ENCODE peak calls at places on chromosomes 12 and 14, in ten cellular contexts. One of them, this sample, is unnamed.

GRCh38 chr12:19710811-19711793 is 271.8 kb downstream of the AEBP2 start:
- DNase-seq in keratinocyte: no peak
- DNase-seq in upper lobe of left lung: no peak
- DNase-seq in neural progenitor cell: no peak
- DNase-seq in PC-3: no peak
- DNase-seq in CD8-positive, alpha-beta T cell: no peak
- DNase-seq in epithelial cell of esophagus: no peak
- DNase-seq in colonic mucosa: no peak
- DNase-seq in lower lobe of right lung: no peak
- DNase-seq in AG04450: no peak
- DNase-seq in this sample: peak

GRCh38 chr12:115823635-115824034 is 453.9 kb downstream of the MED13L start:
- DNase-seq in keratinocyte: no peak
- DNase-seq in upper lobe of left lung: no peak
- DNase-seq in neural progenitor cell: no peak
- DNase-seq in PC-3: no peak
- DNase-seq in CD8-positive, alpha-beta T cell: no peak
- DNase-seq in epithelial cell of esophagus: no peak
- DNase-seq in colonic mucosa: no peak
- DNase-seq in lower lobe of right lung: no peak
- DNase-seq in AG04450: no peak
- DNase-seq in this sample: no peak

GRCh38 chr12:12528361-12529092 is 34.1 kb downstream of the DUSP16 start:
- DNase-seq in keratinocyte: no peak
- DNase-seq in upper lobe of left lung: no peak
- DNase-seq in neural progenitor cell: no peak
- DNase-seq in PC-3: no peak
- DNase-seq in CD8-positive, alpha-beta T cell: no peak
- DNase-seq in epithelial cell of esophagus: no peak
- DNase-seq in colonic mucosa: no peak
- DNase-seq in lower lobe of right lung: no peak
- DNase-seq in AG04450: no peak
- DNase-seq in this sample: no peak

GRCh38 chr12:70598467-70599194 is 38.6 kb downstream of the PTPRB start:
- DNase-seq in keratinocyte: no peak
- DNase-seq in upper lobe of left lung: no peak
- DNase-seq in neural progenitor cell: peak
- DNase-seq in PC-3: no peak
- DNase-seq in CD8-positive, alpha-beta T cell: no peak
- DNase-seq in epithelial cell of esophagus: no peak
- DNase-seq in colonic mucosa: peak
- DNase-seq in lower lobe of right lung: no peak
- DNase-seq in AG04450: no peak
- DNase-seq in this sample: no peak

GRCh38 chr12:89348894-89349669 is 3.2 kb downstream of the DUSP6 start:
- DNase-seq in keratinocyte: no peak
- DNase-seq in upper lobe of left lung: no peak
- DNase-seq in neural progenitor cell: peak
- DNase-seq in PC-3: no peak
- DNase-seq in CD8-positive, alpha-beta T cell: no peak
- DNase-seq in epithelial cell of esophagus: peak
- DNase-seq in colonic mucosa: no peak
- DNase-seq in lower lobe of right lung: no peak
- DNase-seq in AG04450: no peak
- DNase-seq in this sample: no peak

GRCh38 chr14:103709814-103710213 is 5.4 kb downstream of the XRCC3 start:
- DNase-seq in keratinocyte: no peak
- DNase-seq in upper lobe of left lung: no peak
- DNase-seq in neural progenitor cell: no peak
- DNase-seq in PC-3: no peak
- DNase-seq in CD8-positive, alpha-beta T cell: no peak
- DNase-seq in epithelial cell of esophagus: no peak
- DNase-seq in colonic mucosa: no peak
- DNase-seq in lower lobe of right lung: no peak
- DNase-seq in AG04450: no peak
- DNase-seq in this sample: no peak

GRCh38 chr12:117100851-117101673 is 1.8 kb upstream of the TESC start:
- DNase-seq in keratinocyte: no peak
- DNase-seq in upper lobe of left lung: no peak
- DNase-seq in neural progenitor cell: peak
- DNase-seq in PC-3: no peak
- DNase-seq in CD8-positive, alpha-beta T cell: no peak
- DNase-seq in epithelial cell of esophagus: no peak
- DNase-seq in colonic mucosa: no peak
- DNase-seq in lower lobe of right lung: no peak
- DNase-seq in AG04450: no peak
- DNase-seq in this sample: no peak

GRCh38 chr12:130161261-130162231 is 718 bp upstream of the FZD10 start:
- DNase-seq in keratinocyte: no peak
- DNase-seq in upper lobe of left lung: no peak
- DNase-seq in neural progenitor cell: peak
- DNase-seq in PC-3: no peak
- DNase-seq in CD8-positive, alpha-beta T cell: no peak
- DNase-seq in epithelial cell of esophagus: no peak
- DNase-seq in colonic mucosa: peak
- DNase-seq in lower lobe of right lung: no peak
- DNase-seq in AG04450: no peak
- DNase-seq in this sample: no peak

GRCh38 chr14:68926236-68926635 is 52.9 kb downstream of the ACTN1 start:
- DNase-seq in keratinocyte: no peak
- DNase-seq in upper lobe of left lung: no peak
- DNase-seq in neural progenitor cell: no peak
- DNase-seq in PC-3: peak
- DNase-seq in CD8-positive, alpha-beta T cell: no peak
- DNase-seq in epithelial cell of esophagus: peak
- DNase-seq in colonic mucosa: no peak
- DNase-seq in lower lobe of right lung: no peak
- DNase-seq in AG04450: no peak
- DNase-seq in this sample: no peak
- TF ChIP-seq CTCF in keratinocyte: peak
- TF ChIP-seq CTCF in upper lobe of left lung: no peak
- TF ChIP-seq CTCF in neural progenitor cell: peak
- TF ChIP-seq CTCF in PC-3: peak
- TF ChIP-seq CTCF in CD8-positive, alpha-beta T cell: peak
- TF ChIP-seq CTCF in epithelial cell of esophagus: peak
- TF ChIP-seq CTCF in colonic mucosa: no peak
- TF ChIP-seq CTCF in lower lobe of right lung: no peak
- TF ChIP-seq CTCF in AG04450: peak
- TF ChIP-seq CTCF in this sample: peak

DNA sequence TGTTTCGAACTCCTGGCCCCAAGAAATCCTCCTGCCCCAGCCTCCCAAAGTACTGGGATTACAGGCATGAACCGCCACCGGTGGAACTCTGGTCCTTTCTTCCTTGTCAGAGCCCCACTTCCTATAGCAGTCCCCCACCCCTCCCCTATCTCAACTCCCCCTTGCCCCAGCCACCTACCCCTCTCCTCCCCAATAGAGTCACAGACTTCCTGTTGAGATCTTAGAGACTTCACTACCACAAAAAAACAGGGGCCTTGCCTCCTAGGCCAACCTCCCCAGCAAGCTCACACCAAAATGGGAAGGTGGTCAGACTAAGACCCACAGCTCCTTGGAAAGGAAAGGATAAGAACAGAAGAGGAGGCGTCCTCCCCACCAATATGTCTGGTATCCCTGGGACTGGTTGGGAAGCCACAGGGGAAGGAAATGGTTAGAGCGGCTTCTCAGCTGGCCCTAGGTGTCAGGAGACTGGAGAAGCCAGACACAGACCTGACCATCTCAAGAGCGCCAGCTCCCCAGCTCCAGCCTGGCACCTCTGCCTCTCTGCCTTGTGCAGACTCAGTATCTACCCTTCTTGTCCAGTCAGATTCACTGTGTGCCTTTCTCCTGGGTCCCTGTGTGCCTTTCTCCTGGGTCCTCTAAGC is 8.5 kb downstream of the ITGB7 start:
- DNase-seq in keratinocyte: no peak
- DNase-seq in upper lobe of left lung: no peak
- DNase-seq in neural progenitor cell: no peak
- DNase-seq in PC-3: no peak
- DNase-seq in CD8-positive, alpha-beta T cell: no peak
- DNase-seq in epithelial cell of esophagus: no peak
- DNase-seq in colonic mucosa: no peak
- DNase-seq in lower lobe of right lung: no peak
- DNase-seq in AG04450: no peak
- DNase-seq in this sample: no peak
- H3K4me3 ChIP-seq in keratinocyte: no peak
- H3K4me3 ChIP-seq in upper lobe of left lung: no peak
- H3K4me3 ChIP-seq in neural progenitor cell: no peak
- H3K4me3 ChIP-seq in PC-3: no peak
- H3K4me3 ChIP-seq in CD8-positive, alpha-beta T cell: peak
- H3K4me3 ChIP-seq in epithelial cell of esophagus: no peak
- H3K4me3 ChIP-seq in colonic mucosa: no peak
- H3K4me3 ChIP-seq in lower lobe of right lung: no peak
- H3K4me3 ChIP-seq in AG04450: no peak
- H3K4me3 ChIP-seq in this sample: no peak

GRCh38 chr12:103399986-103400385 is 95.8 kb downstream of the C12orf42 start:
- DNase-seq in keratinocyte: no peak
- DNase-seq in upper lobe of left lung: no peak
- DNase-seq in neural progenitor cell: no peak
- DNase-seq in PC-3: no peak
- DNase-seq in CD8-positive, alpha-beta T cell: no peak
- DNase-seq in epithelial cell of esophagus: no peak
- DNase-seq in colonic mucosa: no peak
- DNase-seq in lower lobe of right lung: no peak
- DNase-seq in AG04450: no peak
- DNase-seq in this sample: no peak

GRCh38 chr12:103397536-103397935 is 98.2 kb downstream of the C12orf42 start:
- DNase-seq in keratinocyte: no peak
- DNase-seq in upper lobe of left lung: no peak
- DNase-seq in neural progenitor cell: no peak
- DNase-seq in PC-3: peak
- DNase-seq in CD8-positive, alpha-beta T cell: no peak
- DNase-seq in epithelial cell of esophagus: peak
- DNase-seq in colonic mucosa: no peak
- DNase-seq in lower lobe of right lung: no peak
- DNase-seq in AG04450: no peak
- DNase-seq in this sample: no peak

DNA sequence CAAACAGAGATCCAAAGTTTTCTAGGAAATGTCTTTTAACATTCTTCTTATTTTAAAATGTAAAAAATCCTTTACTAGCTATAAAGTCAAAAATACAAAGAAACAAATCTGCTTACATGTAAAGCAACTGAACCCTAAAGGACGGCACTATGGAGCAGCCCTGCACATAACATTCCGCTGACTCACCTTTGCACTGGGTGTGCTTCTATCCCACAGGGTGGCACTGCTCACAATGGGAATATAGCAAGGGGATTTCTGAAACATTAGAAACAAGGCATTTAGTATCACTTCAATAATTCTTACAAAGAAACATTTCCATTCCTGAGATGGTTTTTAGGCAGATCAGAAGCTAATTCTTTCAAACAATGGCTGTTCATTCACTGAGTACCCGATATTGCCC is 94.3 kb downstream of the C12orf42 start:
- DNase-seq in keratinocyte: peak
- DNase-seq in upper lobe of left lung: peak
- DNase-seq in neural progenitor cell: no peak
- DNase-seq in PC-3: peak
- DNase-seq in CD8-positive, alpha-beta T cell: no peak
- DNase-seq in epithelial cell of esophagus: peak
- DNase-seq in colonic mucosa: no peak
- DNase-seq in lower lobe of right lung: no peak
- DNase-seq in AG04450: no peak
- DNase-seq in this sample: no peak
- TF ChIP-seq CTCF in keratinocyte: peak
- TF ChIP-seq CTCF in upper lobe of left lung: no peak
- TF ChIP-seq CTCF in neural progenitor cell: no peak
- TF ChIP-seq CTCF in PC-3: peak
- TF ChIP-seq CTCF in CD8-positive, alpha-beta T cell: no peak
- TF ChIP-seq CTCF in epithelial cell of esophagus: peak
- TF ChIP-seq CTCF in colonic mucosa: no peak
- TF ChIP-seq CTCF in lower lobe of right lung: no peak
- TF ChIP-seq CTCF in AG04450: no peak
- TF ChIP-seq CTCF in this sample: no peak

GRCh38 chr12:48857278-48857994 is 5.5 kb upstream of the DDX23 start:
- DNase-seq in keratinocyte: no peak
- DNase-seq in upper lobe of left lung: no peak
- DNase-seq in neural progenitor cell: no peak
- DNase-seq in PC-3: no peak
- DNase-seq in CD8-positive, alpha-beta T cell: no peak
- DNase-seq in epithelial cell of esophagus: no peak
- DNase-seq in colonic mucosa: no peak
- DNase-seq in lower lobe of right lung: no peak
- DNase-seq in AG04450: no peak
- DNase-seq in this sample: no peak

GRCh38 chr12:48856379-48856778 is 4.4 kb upstream of the DDX23 start:
- DNase-seq in keratinocyte: no peak
- DNase-seq in upper lobe of left lung: no peak
- DNase-seq in neural progenitor cell: no peak
- DNase-seq in PC-3: no peak
- DNase-seq in CD8-positive, alpha-beta T cell: no peak
- DNase-seq in epithelial cell of esophagus: no peak
- DNase-seq in colonic mucosa: no peak
- DNase-seq in lower lobe of right lung: no peak
- DNase-seq in AG04450: no peak
- DNase-seq in this sample: no peak

GRCh38 chr12:48859607-48860006 is 6.1 kb downstream of the RND1 start:
- DNase-seq in keratinocyte: no peak
- DNase-seq in upper lobe of left lung: no peak
- DNase-seq in neural progenitor cell: no peak
- DNase-seq in PC-3: no peak
- DNase-seq in CD8-positive, alpha-beta T cell: no peak
- DNase-seq in epithelial cell of esophagus: no peak
- DNase-seq in colonic mucosa: no peak
- DNase-seq in lower lobe of right lung: no peak
- DNase-seq in AG04450: no peak
- DNase-seq in this sample: no peak

GRCh38 chr12:48861111-48861510 is 4.6 kb downstream of the RND1 start:
- DNase-seq in keratinocyte: no peak
- DNase-seq in upper lobe of left lung: no peak
- DNase-seq in neural progenitor cell: no peak
- DNase-seq in PC-3: peak
- DNase-seq in CD8-positive, alpha-beta T cell: no peak
- DNase-seq in epithelial cell of esophagus: peak
- DNase-seq in colonic mucosa: no peak
- DNase-seq in lower lobe of right lung: no peak
- DNase-seq in AG04450: no peak
- DNase-seq in this sample: no peak

GRCh38 chr12:48858043-48858442 is 6.1 kb upstream of the DDX23 start:
- DNase-seq in keratinocyte: no peak
- DNase-seq in upper lobe of left lung: no peak
- DNase-seq in neural progenitor cell: no peak
- DNase-seq in PC-3: no peak
- DNase-seq in CD8-positive, alpha-beta T cell: no peak
- DNase-seq in epithelial cell of esophagus: no peak
- DNase-seq in colonic mucosa: no peak
- DNase-seq in lower lobe of right lung: no peak
- DNase-seq in AG04450: no peak
- DNase-seq in this sample: no peak
- H3K4me3 ChIP-seq in keratinocyte: no peak
- H3K4me3 ChIP-seq in upper lobe of left lung: no peak
- H3K4me3 ChIP-seq in neural progenitor cell: no peak
- H3K4me3 ChIP-seq in PC-3: no peak
- H3K4me3 ChIP-seq in CD8-positive, alpha-beta T cell: no peak
- H3K4me3 ChIP-seq in epithelial cell of esophagus: no peak
- H3K4me3 ChIP-seq in colonic mucosa: no peak
- H3K4me3 ChIP-seq in lower lobe of right lung: no peak
- H3K4me3 ChIP-seq in AG04450: no peak
- H3K4me3 ChIP-seq in this sample: no peak

This sample was measured in AG04449.